ENCODE peak calls at places on chromosomes 2 and 18, in eight cellular contexts. R is GM12865; T is hepatocyte; B is WTC11; I is astrocyte; K is epithelial cell of esophagus; H is dorsolateral prefrontal cortex; X is CD4-positive, alpha-beta T cell. F is an unnamed sample.

GRCh38 chr2:42513252-42513918 is 19.6 kb upstream of the KCNG3 start:
- DNase-seq in R (peak; percentile 56), T (peak; percentile 72), B (peak; percentile 34), I (peak; percentile 23), K (peak; percentile 70), H (no peak), X (no peak), F (peak; percentile 52)

GRCh38 chr2:69985684-69986083 is 24.3 kb upstream of the ASPRV1 start:
- DNase-seq in R (no peak), T (no peak), B (no peak), I (no peak), K (no peak), H (no peak), X (no peak), F (no peak)

GRCh38 chr2:54471221-54471711 is 15.1 kb downstream of the SPTBN1 start:
- DNase-seq in R (peak; percentile 35), T (peak; percentile 61), B (no peak), I (peak; percentile 86), K (peak; percentile 40), H (no peak), X (no peak), F (no peak)

GRCh38 chr2:27716301-27717069 is 52.8 kb downstream of the SLC4A1AP start:
- DNase-seq in R (no peak), T (no peak), B (peak; percentile 30), I (no peak), K (no peak), H (no peak), X (no peak), F (peak; percentile 31)

GRCh38 chr2:102660070-102660469 is 40.7 kb downstream of the SLC9A2 start:
- DNase-seq in R (no peak), T (no peak), B (no peak), I (no peak), K (no peak), H (no peak), X (no peak), F (no peak)

GRCh38 chr18:3248062-3248669 is 565 bp downstream of the MYL12A start:
- DNase-seq in R (peak; percentile 56), T (peak; percentile 53), B (no peak), I (peak; percentile 33), K (no peak), H (no peak), X (peak; percentile 17), F (peak; percentile 40)

GRCh38 chr2:9149726-9150567 is 56.7 kb upstream of the ASAP2 start:
- DNase-seq in R (no peak), T (no peak), B (no peak), I (no peak), K (no peak), H (no peak), X (no peak), F (no peak)

GRCh38 chr18:10442551-10442971 is 11.9 kb upstream of the APCDD1 start:
- DNase-seq in R (no peak), T (no peak), B (no peak), I (no peak), K (peak; percentile 20), H (peak; percentile 65), X (no peak), F (no peak)

GRCh38 chr2:239736358-239737143 is 288.6 kb downstream of the NDUFA10 start:
- DNase-seq in R (no peak), T (no peak), B (peak; percentile 39), I (no peak), K (no peak), H (no peak), X (no peak), F (no peak)

GRCh38 chr2:101151141-101151858 is at the start of gene TBC1D8:
- DNase-seq in R (peak; percentile 79), T (peak; percentile 92), B (peak; percentile 89), I (peak; percentile 57), K (peak; percentile 81), H (peak; percentile 55), X (peak; percentile 27), F (peak; percentile 96)

GRCh38 chr2:128260239-128261138 is 58.2 kb downstream of the HS6ST1 start:
- DNase-seq in R (no peak), T (peak; percentile 90), B (peak; percentile 74), I (peak; percentile 92), K (peak; percentile 88), H (peak; percentile 72), X (no peak), F (peak; percentile 26)

GRCh38 chr2:66059332-66059731 is 375.6 kb upstream of the MEIS1 start:
- DNase-seq in R (no peak), T (no peak), B (no peak), I (no peak), K (no peak), H (no peak), X (no peak), F (no peak)

GRCh38 chr2:26942543-26943295 is 27.7 kb upstream of the MAPRE3 start:
- DNase-seq in R (peak; percentile 67), T (peak; percentile 80), B (peak; percentile 87), I (peak; percentile 8), K (peak; percentile 67), H (peak; percentile 85), X (peak; percentile 45), F (peak; percentile 77)

GRCh38 chr2:11330457-11331142 is 13.8 kb downstream of the ROCK2 start:
- DNase-seq in R (no peak), T (no peak), B (no peak), I (no peak), K (no peak), H (no peak), X (no peak), F (no peak)

GRCh38 chr2:178379162-178379664 is 71.8 kb downstream of the PRKRA start:
- DNase-seq in R (no peak), T (no peak), B (no peak), I (no peak), K (no peak), H (no peak), X (no peak), F (no peak)

GRCh38 chr2:189685540-189686229 is 11.2 kb downstream of the ANKAR start:
- DNase-seq in R (peak; percentile 29), T (no peak), B (peak; percentile 23), I (peak; percentile 68), K (peak; percentile 30), H (no peak), X (no peak), F (no peak)

GRCh38 chr2:48112911-48113687 is 206.8 kb upstream of the FBXO11 start:
- DNase-seq in R (no peak), T (peak; percentile 61), B (no peak), I (peak; percentile 44), K (peak; percentile 70), H (no peak), X (no peak), F (no peak)

GRCh38 chr2:65436825-65437221 is 4.4 kb upstream of the SPRED2 start:
- DNase-seq in R (peak; percentile 91), T (no peak), B (peak; percentile 18), I (no peak), K (no peak), H (no peak), X (no peak), F (no peak)

GRCh38 chr2:229392214-229392613 is 121.1 kb upstream of the PID1 start:
- DNase-seq in R (no peak), T (no peak), B (no peak), I (peak; percentile 89), K (no peak), H (no peak), X (no peak), F (no peak)

GRCh38 chr2:2095360-2096093 is 235.5 kb downstream of the MYT1L start:
- DNase-seq in R (no peak), T (no peak), B (peak; percentile 33), I (no peak), K (no peak), H (no peak), X (no peak), F (no peak)
- TF ChIP-seq CTCF in R (no peak), T (no peak), B (no peak), I (no peak), K (no peak), H (no peak), X (no peak), F (no peak)

DNA sequence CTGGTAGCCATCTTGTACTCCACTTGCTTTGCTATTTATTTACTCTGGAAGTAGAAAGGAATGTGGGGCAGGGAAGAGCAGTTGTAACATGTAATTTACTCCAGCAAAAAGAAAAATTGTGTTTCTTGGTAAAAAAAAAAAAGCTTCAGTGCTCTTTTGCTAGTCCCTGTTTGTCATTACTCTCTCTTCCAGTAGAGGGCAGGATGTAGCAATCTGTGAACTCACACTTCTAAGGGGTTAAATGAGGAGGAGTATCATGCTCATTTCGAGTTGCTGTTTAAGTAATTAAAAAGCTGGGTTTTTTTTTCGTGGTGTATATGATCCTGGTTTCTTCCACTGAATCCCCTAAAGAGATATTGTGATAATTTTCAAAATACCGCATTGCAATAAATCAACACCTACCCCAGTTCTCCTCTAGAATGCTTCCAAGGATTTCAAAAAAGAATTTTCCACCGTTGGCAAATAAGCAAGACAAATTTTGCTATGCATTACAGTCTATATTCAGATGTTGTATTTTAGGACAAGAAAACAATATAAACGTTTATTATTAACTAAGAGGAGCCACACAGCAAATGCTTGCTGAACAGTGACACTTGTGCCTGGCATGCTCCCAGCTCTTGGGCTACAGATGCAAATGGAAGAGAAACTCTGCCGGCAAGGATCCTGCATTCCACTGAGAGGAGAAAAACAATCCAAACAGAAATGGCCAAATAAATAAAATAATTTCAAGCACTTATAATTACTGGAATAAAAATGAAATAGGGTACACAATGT is 261.6 kb downstream of the ASXL3 start:
- DNase-seq in R (peak; percentile 82), T (peak; percentile 77), B (no peak), I (peak; percentile 34), K (peak; percentile 70), H (peak; percentile 46), X (no peak), F (peak; percentile 32)
- TF ChIP-seq CTCF in R (peak; percentile 78), T (peak; percentile 90), B (peak; percentile 57), I (peak; percentile 83), K (peak; percentile 83), H (peak; percentile 80), X (no peak), F (peak; percentile 69)

GRCh38 chr2:174573621-174574081 is 24.0 kb downstream of the WIPF1 start:
- DNase-seq in R (no peak), T (no peak), B (no peak), I (no peak), K (peak; percentile 60), H (no peak), X (no peak), F (no peak)
- TF ChIP-seq CTCF in R (no peak), T (no peak), B (no peak), I (no peak), K (peak; percentile 23), H (no peak), X (peak; percentile 11), F (no peak)

DNA sequence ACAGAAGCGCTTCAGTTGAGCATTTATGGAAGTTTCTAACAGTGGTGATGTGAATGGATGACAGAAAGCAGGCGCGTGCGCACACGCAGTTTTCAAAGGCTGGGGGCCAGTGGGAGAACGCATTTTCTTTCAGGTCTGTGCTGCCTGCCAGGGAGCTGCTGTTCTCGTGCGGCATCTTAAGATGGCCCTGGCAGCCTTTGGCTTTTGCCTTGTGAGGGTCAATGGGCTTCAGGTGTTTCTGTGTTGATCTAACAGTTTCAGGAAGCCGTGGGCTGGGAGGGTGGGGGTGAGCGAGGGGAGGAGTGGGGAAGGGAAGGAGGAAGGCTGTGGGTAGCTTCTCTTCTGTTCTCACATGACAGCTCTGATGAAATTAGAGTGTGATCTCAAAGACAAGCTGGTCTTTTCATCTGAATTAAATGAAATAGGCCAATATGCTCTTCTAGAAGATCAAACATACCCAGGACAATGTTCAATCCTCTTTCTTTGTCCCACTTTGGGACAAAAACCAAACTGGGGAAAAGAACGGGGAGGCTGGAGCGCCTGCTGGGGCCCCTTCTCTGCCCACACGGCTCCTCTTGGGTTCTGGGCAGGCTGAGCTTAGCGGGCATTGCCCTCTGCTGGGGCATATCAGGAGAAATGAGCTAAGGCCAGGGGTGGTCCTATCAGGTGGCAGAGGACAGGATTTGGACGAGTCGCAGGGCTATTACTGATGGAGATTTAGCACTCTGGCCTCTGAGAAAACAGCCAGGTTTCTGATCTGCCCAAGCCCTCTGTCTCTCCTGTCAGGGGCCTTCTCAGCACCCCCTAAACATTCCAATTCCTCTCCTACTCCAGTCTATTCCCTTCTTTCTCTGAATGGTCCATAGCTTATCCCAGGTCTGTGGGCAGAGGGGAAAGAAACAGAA is 126.2 kb upstream of the LGALSL start:
- DNase-seq in R (peak; percentile 71), T (peak; percentile 30), B (peak; percentile 29), I (peak; percentile 24), K (peak; percentile 49), H (peak; percentile 72), X (peak; percentile 27), F (no peak)
- TF ChIP-seq CTCF in R (peak; percentile 42), T (peak; percentile 32), B (no peak), I (peak; percentile 29), K (peak; percentile 58), H (peak; percentile 75), X (peak; percentile 62), F (no peak)